ENCODE peak calls at places on chromosomes 3 and 15, in seven cellular contexts. W is NCI-H1092; V is SHP77 treated with DMSO at 0.1 percent for 48 hours; H is activated CD4-positive, alpha-beta T cell treated with anti-CD3 and anti-CD28 coated beads for 24 hours; A is substantia nigra; J is kidney tubule cell; D is amygdala. K is an unnamed sample.

GRCh38 chr3:107452436-107452835 is 70.3 kb upstream of the BBX start:
- DNase-seq in W (no peak), V (no peak), H (no peak), A (no peak), J (peak), D (no peak), K (no peak)

GRCh38 chr3:97662808-97663207 is 101.8 kb upstream of the ARL6 start:
- DNase-seq in W (no peak), V (no peak), H (no peak), A (no peak), J (no peak), D (no peak), K (no peak)

GRCh38 chr3:111531446-111531845 is 10.6 kb upstream of the CD96 start:
- DNase-seq in W (no peak), V (no peak), H (no peak), A (no peak), J (no peak), D (no peak), K (no peak)

GRCh38 chr3:194541483-194541882 is 54.7 kb upstream of the ATP13A3 start:
- DNase-seq in W (no peak), V (no peak), H (no peak), A (no peak), J (no peak), D (no peak), K (no peak)

GRCh38 chr3:55203486-55204010 is 275.7 kb upstream of the LRTM1 start:
- DNase-seq in W (no peak), V (no peak), H (no peak), A (no peak), J (no peak), D (no peak), K (no peak)

GRCh38 chr15:25532269-25532668 is 93.4 kb upstream of the UBE3A start:
- DNase-seq in W (no peak), V (no peak), H (no peak), A (no peak), J (no peak), D (no peak), K (no peak)

GRCh38 chr3:23748398-23749110 is 57.2 kb upstream of the UBE2E1 start:
- DNase-seq in W (no peak), V (peak), H (no peak), A (peak), J (peak), D (no peak), K (no peak)

GRCh38 chr3:147421184-147421912 is 12.2 kb downstream of the ZIC1 start:
- DNase-seq in W (no peak), V (no peak), H (no peak), A (no peak), J (no peak), D (no peak), K (no peak)

GRCh38 chr3:135449046-135449445 is 516.5 kb upstream of the PPP2R3A start:
- DNase-seq in W (no peak), V (no peak), H (no peak), A (no peak), J (no peak), D (no peak), K (no peak)

GRCh38 chr15:59244337-59244736 is 37.7 kb downstream of the LDHAL6B start:
- DNase-seq in W (no peak), V (no peak), H (no peak), A (no peak), J (peak), D (no peak), K (peak)

GRCh38 chr3:150319900-150320299 is 88.2 kb upstream of the TSC22D2 start:
- DNase-seq in W (no peak), V (no peak), H (no peak), A (no peak), J (peak), D (no peak), K (peak)

GRCh38 chr3:113663761-113664160 is 32.7 kb downstream of the USF3 start:
- DNase-seq in W (no peak), V (no peak), H (no peak), A (no peak), J (no peak), D (no peak), K (no peak)

GRCh38 chr3:178084938-178085816 is 451.1 kb upstream of the KCNMB2 start:
- DNase-seq in W (peak), V (peak), H (peak), A (peak), J (peak), D (peak), K (no peak)

GRCh38 chr3:168141405-168141993 is 45.8 kb upstream of the GOLIM4 start:
- DNase-seq in W (no peak), V (no peak), H (no peak), A (no peak), J (no peak), D (no peak), K (no peak)

GRCh38 chr3:47406762-47407149 is 25.9 kb downstream of the PTPN23 start:
- DNase-seq in W (no peak), V (no peak), H (no peak), A (no peak), J (no peak), D (no peak), K (no peak)

GRCh38 chr3:84175449-84175848 is 783.3 kb upstream of the CADM2 start:
- DNase-seq in W (no peak), V (no peak), H (no peak), A (no peak), J (no peak), D (no peak), K (no peak)

GRCh38 chr3:50340404-50341329 is at the start of gene RASSF1:
- DNase-seq in W (no peak), V (no peak), H (no peak), A (no peak), J (no peak), D (no peak), K (no peak)

GRCh38 chr15:41865490-41866055 is 26.9 kb downstream of the PLA2G4B start:
- DNase-seq in W (no peak), V (no peak), H (no peak), A (no peak), J (no peak), D (no peak), K (no peak)

GRCh38 chr3:130820976-130821375 is 72.9 kb upstream of the ATP2C1 start:
- DNase-seq in W (no peak), V (no peak), H (no peak), A (no peak), J (peak), D (no peak), K (peak)

K was measured in RCC 7860.